ENCODE peak calls at places on chromosomes 16 and 17, in eight cellular contexts. K is IMR-90, V is GM23248, M is HepG2, E is HCT116, H is mammary epithelial cell, U is H9, W is mesenchymal stem cell. F is an unnamed sample.

GRCh38 chr17:81232616-81233241 is 6.1 kb downstream of the TEPSIN start:
- DNase-seq in K (no peak), V (no peak), M (no peak), E (no peak), H (no peak), U (no peak), W (no peak), F (no peak)

GRCh38 chr17:19780846-19781245 is 32.7 kb upstream of the ALDH3A1 start:
- DNase-seq in K (no peak), V (no peak), M (no peak), E (no peak), H (no peak), U (no peak), W (no peak), F (no peak)

GRCh38 chr17:37170881-37171460 is 204.8 kb upstream of the C17orf78 start:
- DNase-seq in K (no peak), V (no peak), M (no peak), E (no peak), H (no peak), U (no peak), W (no peak), F (no peak)

GRCh38 chr16:53773150-53773846 is 69.3 kb downstream of the FTO start:
- DNase-seq in K (peak), V (peak), M (peak), E (no peak), H (peak), U (no peak), W (peak), F (no peak)

GRCh38 chr17:76872874-76873221 is 4.6 kb downstream of the MGAT5B start:
- DNase-seq in K (no peak), V (no peak), M (no peak), E (no peak), H (no peak), U (no peak), W (no peak), F (no peak)

GRCh38 chr16:56202036-56202435 is 10.7 kb downstream of the GNAO1 start:
- DNase-seq in K (no peak), V (no peak), M (no peak), E (no peak), H (peak), U (no peak), W (no peak), F (no peak)

GRCh38 chr16:25007284-25007984 is 7.7 kb downstream of the ARHGAP17 start:
- DNase-seq in K (peak), V (peak), M (no peak), E (no peak), H (no peak), U (no peak), W (no peak), F (peak)

GRCh38 chr17:61307905-61308886 is 91.4 kb upstream of the TBX2 start:
- DNase-seq in K (peak), V (peak), M (no peak), E (no peak), H (no peak), U (no peak), W (peak), F (peak)

GRCh38 chr16:79795556-79795955 is 195.0 kb upstream of the MAF start:
- DNase-seq in K (no peak), V (no peak), M (no peak), E (no peak), H (no peak), U (no peak), W (no peak), F (no peak)

GRCh38 chr16:8634991-8635736 is 13.7 kb downstream of the METTL22 start:
- DNase-seq in K (peak), V (peak), M (peak), E (no peak), H (no peak), U (peak), W (peak), F (peak)

GRCh38 chr16:673399-673991 is 2.0 kb upstream of the RHBDL1 start:
- DNase-seq in K (no peak), V (no peak), M (no peak), E (no peak), H (no peak), U (no peak), W (no peak), F (no peak)

GRCh38 chr16:675884-676564 is 553 bp downstream of the RHBDL1 start:
- DNase-seq in K (no peak), V (no peak), M (no peak), E (no peak), H (no peak), U (no peak), W (no peak), F (peak)

GRCh38 chr16:676565-677297 is 1.3 kb downstream of the RHBDL1 start:
- DNase-seq in K (no peak), V (no peak), M (no peak), E (no peak), H (peak), U (no peak), W (no peak), F (no peak)

GRCh38 chr16:674214-674881 is 1.1 kb upstream of the RHBDL1 start:
- DNase-seq in K (no peak), V (no peak), M (no peak), E (no peak), H (no peak), U (no peak), W (no peak), F (no peak)

GRCh38 chr16:674968-675883 is at the start of gene RHBDL1:
- DNase-seq in K (peak), V (peak), M (peak), E (no peak), H (no peak), U (peak), W (peak), F (peak)
- H2AFZ ChIP-seq in K (peak), V (no peak), M (no peak), E (no peak), H (no peak), U (no peak), W (no peak), F (no peak)

DNA sequence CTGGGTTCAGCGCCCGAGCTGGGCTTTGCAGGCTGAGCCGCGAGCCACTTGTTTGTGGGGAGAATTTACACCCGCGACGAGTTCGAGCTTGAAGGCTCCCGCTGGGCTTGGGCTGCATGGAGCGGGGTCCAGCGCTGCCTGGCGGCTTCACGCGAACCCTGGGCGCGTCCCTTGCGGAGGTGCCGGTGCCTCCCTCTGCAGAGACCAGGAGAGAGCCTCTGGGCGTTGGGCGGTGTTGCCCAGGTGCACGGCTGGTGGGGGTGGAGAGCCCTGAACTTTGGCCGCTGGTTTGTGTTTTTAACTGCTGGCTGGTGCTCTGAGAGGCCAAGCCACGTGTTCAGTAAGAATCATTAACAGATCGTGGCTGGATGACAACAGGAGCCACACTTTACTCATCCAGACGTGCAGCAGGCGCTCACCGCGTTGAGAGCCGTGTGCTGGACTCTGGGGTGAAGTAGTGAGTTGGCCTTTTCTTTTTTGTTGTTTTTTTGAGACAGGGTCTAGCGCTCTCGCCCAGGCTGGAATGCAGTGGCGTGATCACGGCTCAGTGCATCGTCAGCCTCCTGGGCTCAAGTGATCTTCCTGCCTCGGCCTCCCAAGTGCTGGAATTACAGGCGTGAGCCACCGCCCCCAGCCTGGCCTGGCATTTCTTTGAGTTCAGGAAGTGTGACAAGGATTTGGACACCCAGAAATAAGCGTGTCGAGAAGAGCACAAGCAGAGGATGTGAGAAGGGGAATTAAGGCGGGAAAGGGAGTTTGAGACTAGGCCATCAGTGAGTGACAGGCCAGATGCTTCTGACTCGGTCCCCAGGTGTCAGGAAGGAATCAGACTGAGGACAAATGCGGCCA is 827 bp downstream of the CDK10 start:
- DNase-seq in K (peak), V (peak), M (peak), E (no peak), H (peak), U (no peak), W (peak), F (peak)
- H2AFZ ChIP-seq in K (peak), V (peak), M (no peak), E (no peak), H (peak), U (no peak), W (no peak), F (peak)

GRCh38 chr16:51544850-51545467 is 393.9 kb upstream of the SALL1 start:
- DNase-seq in K (no peak), V (no peak), M (no peak), E (no peak), H (no peak), U (no peak), W (no peak), F (no peak)
- H2AFZ ChIP-seq in K (no peak), V (no peak), M (no peak), E (no peak), H (no peak), U (no peak), W (no peak), F (no peak)

GRCh38 chr16:4205971-4206370 is 35.9 kb downstream of the SRL start:
- DNase-seq in K (no peak), V (no peak), M (no peak), E (no peak), H (no peak), U (no peak), W (no peak), F (no peak)
- H2AFZ ChIP-seq in K (no peak), V (no peak), M (no peak), E (no peak), H (no peak), U (no peak), W (no peak), F (no peak)

GRCh38 chr17:38905375-38905774 is 20.0 kb upstream of the LASP1NB start:
- DNase-seq in K (no peak), V (no peak), M (no peak), E (no peak), H (no peak), U (no peak), W (no peak), F (no peak)
- H2AFZ ChIP-seq in K (no peak), V (no peak), M (no peak), E (no peak), H (no peak), U (no peak), W (no peak), F (no peak)